ENCODE peak calls at places on chromosomes 5 and 9, in five cellular contexts. T, Y, N, H and K are unnamed samples. For H3K9me3, the result is how much of the 10 kb centered on the place peaks cover.

GRCh38 chr9:133948571-133949485 is 43.3 kb downstream of the VAV2 start:
- DNase-seq in Y (peak), T (peak), H (no peak), N (no peak), K (no peak)

GRCh38 chr5:26641492-26641891 is 396.9 kb downstream of the CDH9 start:
- DNase-seq in Y (no peak), T (no peak), H (no peak), N (no peak), K (no peak)

GRCh38 chr5:154296525-154297159 is 106.1 kb downstream of the GALNT10 start:
- DNase-seq in N (no peak), H (no peak), Y (no peak), T (no peak), K (no peak)

GRCh38 chr5:7261049-7261448 is 134.9 kb upstream of the ADCY2 start:
- DNase-seq in H (peak), T (no peak), Y (no peak), N (no peak), K (no peak)

GRCh38 chr5:157670662-157671591 is at the start of gene C5orf52:
- DNase-seq in Y (peak), T (peak), N (peak), H (peak), K (no peak)

GRCh38 chr5:88769165-88769564 is 113.8 kb downstream of the MEF2C start:
- DNase-seq in H (no peak), N (no peak), Y (no peak), T (no peak), K (no peak)

GRCh38 chr5:14706615-14707021 is 42.1 kb downstream of the OTULIN start:
- DNase-seq in T (no peak), N (no peak), H (no peak), Y (no peak), K (no peak)

GRCh38 chr5:36739751-36740221 is 133.4 kb downstream of the SLC1A3 start:
- DNase-seq in H (peak), Y (no peak), N (peak), T (no peak), K (peak)

GRCh38 chr9:33506626-33507370 is 17.3 kb upstream of the ANKRD18B start:
- DNase-seq in T (no peak), N (no peak), H (peak), Y (no peak), K (no peak)

GRCh38 chr5:74312746-74313145 is 327.8 kb downstream of the ENC1 start:
- DNase-seq in H (no peak), T (no peak), Y (no peak), N (no peak), K (no peak)

GRCh38 chr5:54829686-54830085 is 155.7 kb downstream of the ESM1 start:
- DNase-seq in T (no peak), N (no peak), H (no peak), Y (no peak), K (no peak)

GRCh38 chr5:76735762-76736545 is 20.0 kb downstream of the F2R start:
- DNase-seq in N (no peak), Y (no peak), H (no peak), T (no peak), K (no peak)

GRCh38 chr5:17123010-17123409 is 94.4 kb upstream of the BASP1 start:
- DNase-seq in H (peak), N (no peak), Y (no peak), T (no peak), K (no peak)

GRCh38 chr5:89417990-89418820 is 535.2 kb upstream of the MEF2C start:
- DNase-seq in Y (peak), H (no peak), N (no peak), T (no peak), K (no peak)

GRCh38 chr5:152584103-152584502 is 179.0 kb upstream of the NMUR2 start:
- DNase-seq in Y (no peak), N (no peak), T (peak), H (no peak), K (no peak)

GRCh38 chr5:33513786-33514185 is 73.0 kb downstream of the TARS1 start:
- DNase-seq in T (peak), H (no peak), Y (no peak), N (no peak), K (no peak)

GRCh38 chr9:129336601-129337286 is 158.7 kb upstream of the IER5L start:
- DNase-seq in Y (peak), T (peak), H (peak), N (no peak), K (no peak)

GRCh38 chr9:88533951-88534455 is 975 bp upstream of the NXNL2 start:
- DNase-seq in T (no peak), H (peak), N (no peak), Y (peak), K (no peak)

GRCh38 chr9:134434896-134435506 is 108.7 kb downstream of the RXRA start:
- DNase-seq in N (peak), H (peak), Y (no peak), T (peak), K (no peak)

GRCh38 chr9:101711330-101711941 is 27.0 kb downstream of the GRIN3A start:
- DNase-seq in Y (no peak), T (no peak), N (no peak), H (peak), K (no peak)

GRCh38 chr5:112551437-112552018 is 132.5 kb upstream of the EPB41L4A start:
- DNase-seq in T (no peak), Y (no peak), N (no peak), H (peak), K (peak)

GRCh38 chr5:53114988-53115387 is 5.4 kb upstream of the MOCS2 start:
- DNase-seq in T (no peak), Y (no peak), H (no peak), N (no peak), K (no peak)

GRCh38 chr9:78033870-78034269 is 2.3 kb upstream of the GNAQ start:
- DNase-seq in Y (no peak), H (no peak), N (no peak), T (no peak), K (no peak)

GRCh38 chr5:160555836-160556660 is 134.4 kb downstream of the PTTG1 start:
- DNase-seq in H (no peak), T (no peak), N (no peak), Y (peak), K (no peak)

GRCh38 chr5:161946911-161947310 is 99.0 kb downstream of the GABRA1 start:
- DNase-seq in H (no peak), T (no peak), N (no peak), Y (no peak), K (no peak)

GRCh38 chr5:133396187-133396621 is 216.1 kb downstream of the FSTL4 start:
- DNase-seq in Y (no peak), H (peak), T (no peak), N (peak), K (no peak)

GRCh38 chr9:130417602-130418001 is 27.2 kb upstream of the ASS1 start:
- DNase-seq in Y (no peak), N (no peak), H (no peak), T (peak), K (no peak)

GRCh38 chr5:174489920-174490597 is 234.3 kb upstream of the MSX2 start:
- DNase-seq in Y (no peak), T (no peak), H (no peak), N (no peak), K (no peak)

GRCh38 chr5:173953528-173954090 is 35.4 kb upstream of the C5orf47 start:
- DNase-seq in T (no peak), H (no peak), Y (no peak), N (no peak), K (no peak)

GRCh38 chr5:150261231-150261630 is 28.3 kb downstream of the CAMK2A start:
- DNase-seq in N (no peak), H (no peak), T (no peak), Y (no peak), K (no peak)

GRCh38 chr9:135851748-135852147 is 55.6 kb downstream of the CAMSAP1 start:
- DNase-seq in N (no peak), Y (no peak), T (no peak), H (no peak), K (no peak)

GRCh38 chr5:137561572-137561971 is 62.4 kb upstream of the SPOCK1 start:
- DNase-seq in T (no peak), H (no peak), N (no peak), Y (no peak), K (no peak)

GRCh38 chr9:92608221-92609141 is 61.5 kb downstream of the IPPK start:
- DNase-seq in H (peak), T (no peak), N (no peak), Y (no peak), K (no peak)

GRCh38 chr5:78387468-78388153 is 27.2 kb downstream of the SCAMP1 start:
- DNase-seq in T (no peak), Y (peak), H (no peak), N (no peak), K (no peak)
- H3K9me3 ChIP-seq in T (under half), Y (under half), H (under half), N (under half), K (under half)

DNA sequence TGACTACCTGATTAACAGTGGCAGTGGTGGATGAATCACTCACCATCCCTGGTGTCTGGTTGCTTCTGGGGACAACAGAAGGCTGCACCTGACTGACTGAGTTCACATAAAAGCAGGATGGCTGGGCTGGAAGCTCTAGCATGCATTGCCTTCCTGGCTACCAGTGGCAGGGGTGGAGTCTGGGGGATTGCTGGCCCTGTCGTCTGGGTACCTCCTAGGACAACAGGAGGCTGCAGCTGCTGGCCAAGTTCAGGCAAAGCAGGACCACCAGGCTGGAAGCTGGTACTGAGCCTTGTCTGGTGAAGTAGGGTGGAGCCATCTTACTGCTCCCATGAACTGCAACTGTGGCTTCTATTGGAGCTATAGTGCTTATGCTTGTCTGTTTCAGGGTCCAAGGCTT is 480.8 kb upstream of the CTNND2 start:
- DNase-seq in N (no peak), Y (no peak), T (no peak), H (no peak), K (no peak)
- H3K9me3 ChIP-seq in N (under half), Y (under half), T (under half), H (under half), K (under half)

DNA sequence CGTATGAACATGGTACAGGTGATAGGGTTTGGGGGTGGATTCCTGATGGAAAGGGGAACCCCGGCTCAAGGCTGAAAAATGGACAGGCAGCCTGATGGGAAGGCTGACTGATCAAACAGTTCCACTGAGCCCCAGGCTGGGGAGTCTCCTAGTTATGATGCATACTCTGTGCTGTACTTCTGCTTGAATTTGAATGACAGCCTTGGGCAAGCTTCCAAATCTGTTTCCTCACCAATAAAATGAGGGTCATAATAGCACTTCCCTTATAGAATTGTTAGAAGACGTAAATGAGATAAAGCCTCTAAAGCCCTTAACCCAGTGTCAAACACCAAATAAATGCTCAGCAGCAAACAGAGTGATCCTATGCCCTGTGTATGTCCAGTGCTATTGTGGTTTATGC is 478.5 kb upstream of the DMAC1 start:
- DNase-seq in N (no peak), Y (no peak), H (no peak), T (no peak), K (no peak)
- H3K9me3 ChIP-seq in N (under half), Y (under half), H (under half), T (under half), K (under half)

GRCh38 chr5:164324239-164324638 is 818.8 kb downstream of the MAT2B start:
- DNase-seq in H (no peak), T (no peak), Y (no peak), N (no peak), K (no peak)
- H3K9me3 ChIP-seq in H (under half), T (under half), Y (under half), N (under half), K (under half)

GRCh38 chr5:3307982-3308621 is 287.5 kb upstream of the IRX1 start:
- DNase-seq in N (no peak), H (no peak), Y (no peak), T (no peak), K (no peak)
- H3K9me3 ChIP-seq in N (under half), H (under half), Y (under half), T (under half), K (under half)

GRCh38 chr5:3324421-3325101 is 271.1 kb upstream of the IRX1 start:
- DNase-seq in Y (peak), H (peak), N (no peak), T (no peak), K (no peak)
- H3K9me3 ChIP-seq in Y (under half), H (under half), N (under half), T (under half), K (under half)

DNA sequence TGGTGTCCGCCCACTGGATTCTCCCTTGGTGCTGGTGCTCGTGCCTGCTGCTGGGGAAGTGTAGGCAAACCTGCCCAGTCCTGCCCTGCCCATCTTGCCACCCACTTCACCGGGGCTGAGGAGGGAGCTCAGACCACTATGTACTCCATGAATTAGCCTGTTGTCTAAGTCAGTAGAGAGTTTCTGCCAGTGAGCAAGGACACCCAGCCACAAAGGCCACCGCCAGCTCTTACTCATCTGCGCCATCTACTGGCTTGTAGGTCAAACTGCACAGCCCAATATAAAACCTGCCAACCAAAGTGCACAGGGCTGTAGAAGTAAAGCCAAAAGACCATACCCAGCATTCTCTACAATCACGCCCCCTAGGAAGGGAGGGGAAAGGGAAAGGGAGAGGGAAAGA is 102.3 kb downstream of the GLIS3 start:
- DNase-seq in T (peak), N (no peak), Y (no peak), H (peak), K (no peak)
- H3K9me3 ChIP-seq in T (under half), N (under half), Y (under half), H (under half), K (under half)

GRCh38 chr5:68454172-68454571 is 238.6 kb downstream of the PIK3R1 start:
- DNase-seq in T (no peak), N (no peak), H (no peak), Y (no peak), K (no peak)

GRCh38 chr5:68450245-68450852 is 234.8 kb downstream of the PIK3R1 start:
- DNase-seq in N (no peak), H (no peak), T (no peak), Y (no peak), K (no peak)

GRCh38 chr5:68449380-68449779 is 233.8 kb downstream of the PIK3R1 start:
- DNase-seq in T (peak), N (no peak), Y (no peak), H (no peak), K (no peak)

GRCh38 chr5:68454766-68455165 is 239.2 kb downstream of the PIK3R1 start:
- DNase-seq in Y (no peak), H (no peak), T (no peak), N (no peak), K (no peak)

GRCh38 chr5:68452286-68452685 is 236.7 kb downstream of the PIK3R1 start:
- DNase-seq in Y (no peak), N (no peak), T (no peak), H (no peak), K (no peak)
- H3K9me3 ChIP-seq in Y (under half), N (under half), T (under half), H (under half), K (under half)

GRCh38 chr5:141420855-141421488 is at the start of gene PCDHGA11:
- DNase-seq in H (peak), T (no peak), Y (peak), N (no peak), K (no peak)
- H3K9me3 ChIP-seq in H (under half), T (under half), Y (under half), N (under half), K (under half)